ENCODE peak calls at places on chromosomes 13 and 19, in four cellular contexts. P is A549, I is K562, E is HepG2. T is an unnamed sample.
A peak's percentile ranks its signal among the peaks of the same experiment; 100 is the strongest.

GRCh38 chr13:95516021-95516420 is 36.5 kb upstream of the CLDN10 start:
- DNase-seq in P (no peak), I (no peak), E (no peak), T (no peak)

GRCh38 chr13:73416093-73416492 is 357.3 kb downstream of the KLF5 start:
- DNase-seq in I (no peak), P (no peak), E (no peak), T (no peak)

GRCh38 chr13:76522083-76522755 is 364.0 kb downstream of the KCTD12 start:
- DNase-seq in I (peak; percentile 0), E (no peak), P (no peak), T (no peak)

GRCh38 chr13:65347420-65348030 is 1882.6 kb downstream of the PCDH9 start:
- DNase-seq in I (no peak), E (no peak), P (no peak), T (no peak)

GRCh38 chr13:52001120-52001731 is 10.0 kb downstream of the ATP7B start:
- DNase-seq in E (peak; percentile 59), I (peak; percentile 49), P (peak; percentile 40), T (peak; percentile 70)

GRCh38 chr13:34143637-34144036 is 325.7 kb downstream of the RFC3 start:
- DNase-seq in E (no peak), P (no peak), I (no peak), T (no peak)

GRCh38 chr19:15367439-15367838 is 12.1 kb downstream of the AKAP8 start:
- DNase-seq in P (no peak), I (no peak), E (no peak), T (no peak)

GRCh38 chr19:35755550-35756371 is 1.1 kb downstream of the HSPB6 start:
- DNase-seq in I (no peak), E (no peak), P (no peak), T (no peak)

GRCh38 chr13:79870123-79870522 is 389.2 kb downstream of the NDFIP2 start:
- DNase-seq in I (no peak), P (no peak), E (no peak), T (no peak)

GRCh38 chr19:41934849-41935374 is 6.7 kb upstream of the ERFL start:
- DNase-seq in I (peak; percentile 87), P (peak; percentile 80), E (peak; percentile 58), T (peak; percentile 67)

GRCh38 chr13:28494537-28494860 is 429 bp downstream of the FLT1 start:
- DNase-seq in P (no peak), I (no peak), E (no peak), T (peak; percentile 31)

GRCh38 chr19:35346193-35347052 is 1.3 kb upstream of the FFAR1 start:
- DNase-seq in I (peak; percentile 22), P (no peak), E (peak; percentile 16), T (no peak)

GRCh38 chr19:10523135-10523636 is 5.9 kb upstream of the S1PR5 start:
- DNase-seq in E (no peak), I (no peak), P (no peak), T (no peak)

GRCh38 chr13:111919826-111920225 is 147.1 kb upstream of the SOX1 start:
- DNase-seq in E (no peak), P (no peak), I (no peak), T (no peak)

GRCh38 chr13:74066937-74067336 is 67.3 kb downstream of the KLF12 start:
- DNase-seq in E (no peak), I (no peak), P (no peak), T (no peak)

GRCh38 chr19:12858041-12858928 is 20.0 kb downstream of the MAST1 start:
- DNase-seq in I (no peak), P (no peak), E (no peak), T (no peak)

GRCh38 chr19:55340784-55341147 is 1.1 kb downstream of the KMT5C start:
- DNase-seq in P (no peak), E (no peak), I (peak; percentile 63), T (peak; percentile 16)

GRCh38 chr19:16482745-16483144 is 11.0 kb upstream of the EPS15L1 start:
- DNase-seq in P (no peak), I (no peak), E (no peak), T (no peak)

GRCh38 chr13:35857769-35858168 is 273.4 kb downstream of the DCLK1 start:
- DNase-seq in I (no peak), P (no peak), E (no peak), T (no peak)

GRCh38 chr13:98606296-98606695 is 29.4 kb upstream of the STK24 start:
- DNase-seq in P (no peak), I (no peak), E (no peak), T (no peak)

GRCh38 chr19:7355871-7356270 is 7.1 kb downstream of the ARHGEF18 start:
- DNase-seq in E (no peak), I (no peak), P (no peak), T (no peak)

GRCh38 chr19:38561658-38562057 is 56.1 kb downstream of the MAP4K1 start:
- DNase-seq in E (no peak), P (no peak), I (no peak), T (no peak)

GRCh38 chr19:53130506-53130905 is 2.2 kb downstream of the ZNF415 start:
- DNase-seq in I (no peak), E (no peak), P (no peak), T (no peak)

GRCh38 chr13:52652980-52653303 is 306 bp downstream of the SUGT1 start:
- DNase-seq in P (no peak), I (no peak), E (no peak), T (no peak)

GRCh38 chr19:10935371-10936059 is 6.9 kb downstream of the TIMM29 start:
- DNase-seq in I (peak; percentile 72), E (no peak), P (no peak), T (no peak)

GRCh38 chr19:51793994-51794393 is 963 bp upstream of the FPR3 start:
- DNase-seq in E (no peak), I (no peak), P (no peak), T (no peak)

GRCh38 chr19:51798127-51798526 is 3.2 kb downstream of the FPR3 start:
- DNase-seq in P (no peak), I (no peak), E (no peak), T (no peak)

GRCh38 chr19:51798958-51799310 is 4.0 kb downstream of the FPR3 start:
- DNase-seq in P (no peak), E (no peak), I (no peak), T (no peak)

GRCh38 chr19:51794865-51795490 is at the start of gene FPR3:
- DNase-seq in I (no peak), P (no peak), E (no peak), T (no peak)

GRCh38 chr19:51796195-51796679 is 1.3 kb downstream of the FPR3 start:
- DNase-seq in P (no peak), E (no peak), I (peak; percentile 95), T (no peak)
- H3K4me3 ChIP-seq in P (no peak overlapping the region), E (no peak overlapping the region), I (peak overlapping the region; percentile 35), T (no peak overlapping the region)

GRCh38 chr13:99926014-99926731 is 45.4 kb downstream of the ZIC5 start:
- DNase-seq in P (peak; percentile 30), I (peak; percentile 25), E (no peak), T (no peak)
- TF ChIP-seq MYC in P (no peak), I (no peak), E (no peak), T (no peak)

GRCh38 chr19:3402631-3403443 is 36.5 kb downstream of the NFIC start:
- DNase-seq in P (no peak), I (no peak), E (no peak), T (no peak)

GRCh38 chr19:3404324-3405260 is 38.2 kb downstream of the NFIC start:
- DNase-seq in P (no peak), I (no peak), E (no peak), T (no peak)

GRCh38 chr19:3405261-3405653 is 38.9 kb downstream of the NFIC start:
- DNase-seq in E (no peak), P (no peak), I (no peak), T (no peak)

GRCh38 chr19:3401004-3401768 is 34.8 kb downstream of the NFIC start:
- DNase-seq in P (no peak), I (no peak), E (no peak), T (no peak)

DNA sequence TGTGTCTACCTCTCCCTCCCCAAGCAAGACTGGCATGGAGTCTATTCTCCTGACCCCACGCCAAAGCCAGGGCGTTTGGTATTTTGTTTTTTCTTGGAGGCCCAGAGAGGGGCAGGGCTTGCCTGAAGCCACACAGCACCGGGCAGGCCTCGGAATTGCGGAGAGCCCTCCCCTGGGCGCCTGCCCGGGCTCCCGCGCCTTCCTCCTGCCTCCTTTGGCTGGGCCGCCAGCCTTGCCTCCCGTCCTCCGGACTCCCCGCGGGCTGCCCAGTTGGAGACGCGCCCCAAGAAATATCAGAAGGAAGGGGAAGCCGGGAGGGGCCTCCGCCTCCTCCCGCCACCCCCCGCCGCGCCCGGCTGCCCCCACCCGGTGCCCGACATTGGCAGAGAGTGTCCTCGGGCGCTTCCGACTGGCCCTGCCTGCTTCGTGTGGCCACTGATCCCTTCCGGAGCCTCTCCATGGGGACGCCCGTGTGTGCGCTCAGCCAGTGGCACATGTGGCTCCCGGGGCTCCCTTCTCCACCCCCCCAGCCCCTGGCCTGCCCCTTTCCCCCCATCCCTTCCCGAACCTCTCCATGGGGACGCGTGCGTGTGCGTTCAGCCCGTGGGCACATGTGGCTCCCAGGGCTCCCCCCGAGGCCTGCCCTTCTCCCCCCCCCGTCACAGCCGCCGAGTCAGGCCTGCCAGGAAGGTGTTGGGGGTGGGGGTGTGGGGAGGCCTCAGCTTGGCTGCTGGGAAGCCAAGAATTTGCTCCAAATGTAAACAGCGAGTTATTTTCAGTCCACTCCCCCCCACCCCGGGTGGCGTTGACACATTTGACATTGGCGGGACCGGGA is 37.3 kb downstream of the NFIC start:
- DNase-seq in E (peak; percentile 48), P (no peak), I (peak; percentile 53), T (no peak)
- TF ChIP-seq CTCF in E (no peak), P (no peak), I (no peak), T (no peak)

GRCh38 chr13:99987180-99988047 is 5.8 kb downstream of the ZIC2 start:
- DNase-seq in I (no peak), E (no peak), P (no peak), T (no peak)

GRCh38 chr13:99985243-99985874 is 3.8 kb downstream of the ZIC2 start:
- DNase-seq in P (no peak), I (no peak), E (no peak), T (peak; percentile 78)

GRCh38 chr13:99988469-99989375 is 7.1 kb downstream of the ZIC2 start:
- DNase-seq in E (no peak), P (no peak), I (no peak), T (no peak)

GRCh38 chr13:99985886-99986527 is 4.4 kb downstream of the ZIC2 start:
- DNase-seq in P (no peak), E (no peak), I (no peak), T (peak; percentile 19)

DNA sequence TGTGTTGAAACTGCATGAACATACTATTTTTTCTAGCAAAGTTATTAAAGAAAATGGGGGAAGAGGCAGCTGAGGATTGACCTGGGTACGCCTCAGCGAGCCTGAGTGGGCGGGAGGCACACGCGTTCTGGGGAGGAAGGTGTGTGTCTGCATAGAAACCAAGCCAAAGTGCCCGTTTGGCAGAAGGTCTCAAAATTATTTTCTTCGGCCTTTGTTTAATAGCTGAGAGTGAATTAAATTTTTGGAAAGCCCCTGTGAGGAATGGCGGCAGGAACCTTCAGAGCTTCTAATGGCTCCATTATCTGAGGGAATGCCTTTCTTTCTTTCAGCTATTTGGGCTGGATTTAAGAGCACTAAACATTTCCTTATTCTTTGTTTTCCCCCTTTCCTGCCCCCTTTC is 5.2 kb downstream of the ZIC2 start:
- DNase-seq in P (no peak), E (no peak), I (no peak), T (no peak)
- H3K4me3 ChIP-seq in P (no peak overlapping the region), E (no peak overlapping the region), I (no peak overlapping the region), T (no peak overlapping the region)

GRCh38 chr13:29654807-29655547 is 59.5 kb upstream of the SLC7A1 start:
- DNase-seq in E (no peak), I (no peak), P (no peak), T (no peak)
- TF ChIP-seq MYC in E (no peak), I (no peak), P (no peak), T (no peak)